ENCODE peak calls at places on chromosomes 3 and 15, in six cellular contexts. One of them, this sample, is unnamed.

GRCh38 chr3:45690331-45691035 is 1.3 kb downstream of the SACM1L start:
- DNase-seq in heart right ventricle: no peak
- DNase-seq in HT-29: peak
- DNase-seq in stimulated activated CD4-positive, alpha-beta T cell treated with anti-CD3 and anti-CD28 coated beads, Interleukin-1b, Interleukin-23, amount 100 ng/mL, for 48 hours: no peak
- DNase-seq in NCI-H460: no peak
- DNase-seq in AG09319: no peak
- DNase-seq in this sample: no peak

GRCh38 chr3:71423151-71423906 is 160.2 kb downstream of the FOXP1 start:
- DNase-seq in heart right ventricle: peak
- DNase-seq in HT-29: peak
- DNase-seq in stimulated activated CD4-positive, alpha-beta T cell treated with anti-CD3 and anti-CD28 coated beads, Interleukin-1b, Interleukin-23, amount 100 ng/mL, for 48 hours: no peak
- DNase-seq in NCI-H460: no peak
- DNase-seq in AG09319: no peak
- DNase-seq in this sample: no peak

GRCh38 chr15:81270781-81271491 is 53.0 kb downstream of the STARD5 start:
- DNase-seq in heart right ventricle: no peak
- DNase-seq in HT-29: no peak
- DNase-seq in stimulated activated CD4-positive, alpha-beta T cell treated with anti-CD3 and anti-CD28 coated beads, Interleukin-1b, Interleukin-23, amount 100 ng/mL, for 48 hours: no peak
- DNase-seq in NCI-H460: no peak
- DNase-seq in AG09319: no peak
- DNase-seq in this sample: no peak

GRCh38 chr3:110180733-110181132 is 843.4 kb upstream of the DPPA4 start:
- DNase-seq in heart right ventricle: peak
- DNase-seq in HT-29: no peak
- DNase-seq in stimulated activated CD4-positive, alpha-beta T cell treated with anti-CD3 and anti-CD28 coated beads, Interleukin-1b, Interleukin-23, amount 100 ng/mL, for 48 hours: no peak
- DNase-seq in NCI-H460: no peak
- DNase-seq in AG09319: peak
- DNase-seq in this sample: no peak

GRCh38 chr3:77329161-77329560 is 289.3 kb downstream of the ROBO2 start:
- DNase-seq in heart right ventricle: no peak
- DNase-seq in HT-29: no peak
- DNase-seq in stimulated activated CD4-positive, alpha-beta T cell treated with anti-CD3 and anti-CD28 coated beads, Interleukin-1b, Interleukin-23, amount 100 ng/mL, for 48 hours: no peak
- DNase-seq in NCI-H460: no peak
- DNase-seq in AG09319: no peak
- DNase-seq in this sample: no peak

GRCh38 chr3:155870945-155871745 is 695 bp downstream of the GMPS start:
- DNase-seq in heart right ventricle: peak
- DNase-seq in HT-29: peak
- DNase-seq in stimulated activated CD4-positive, alpha-beta T cell treated with anti-CD3 and anti-CD28 coated beads, Interleukin-1b, Interleukin-23, amount 100 ng/mL, for 48 hours: peak
- DNase-seq in NCI-H460: no peak
- DNase-seq in AG09319: no peak
- DNase-seq in this sample: no peak

GRCh38 chr15:66592505-66593218 is 26.9 kb upstream of the LCTL start:
- DNase-seq in heart right ventricle: no peak
- DNase-seq in HT-29: no peak
- DNase-seq in stimulated activated CD4-positive, alpha-beta T cell treated with anti-CD3 and anti-CD28 coated beads, Interleukin-1b, Interleukin-23, amount 100 ng/mL, for 48 hours: no peak
- DNase-seq in NCI-H460: no peak
- DNase-seq in AG09319: no peak
- DNase-seq in this sample: no peak

GRCh38 chr15:98169551-98169950 is 209.0 kb downstream of the ARRDC4 start:
- DNase-seq in heart right ventricle: no peak
- DNase-seq in HT-29: no peak
- DNase-seq in stimulated activated CD4-positive, alpha-beta T cell treated with anti-CD3 and anti-CD28 coated beads, Interleukin-1b, Interleukin-23, amount 100 ng/mL, for 48 hours: peak
- DNase-seq in NCI-H460: no peak
- DNase-seq in AG09319: no peak
- DNase-seq in this sample: no peak

GRCh38 chr3:76198086-76198485 is 412.7 kb upstream of the ZNF717 start:
- DNase-seq in heart right ventricle: no peak
- DNase-seq in HT-29: no peak
- DNase-seq in stimulated activated CD4-positive, alpha-beta T cell treated with anti-CD3 and anti-CD28 coated beads, Interleukin-1b, Interleukin-23, amount 100 ng/mL, for 48 hours: no peak
- DNase-seq in NCI-H460: no peak
- DNase-seq in AG09319: no peak
- DNase-seq in this sample: no peak

GRCh38 chr3:23915537-23916108 is 1.2 kb downstream of the NKIRAS1 start:
- DNase-seq in heart right ventricle: no peak
- DNase-seq in HT-29: peak
- DNase-seq in stimulated activated CD4-positive, alpha-beta T cell treated with anti-CD3 and anti-CD28 coated beads, Interleukin-1b, Interleukin-23, amount 100 ng/mL, for 48 hours: no peak
- DNase-seq in NCI-H460: no peak
- DNase-seq in AG09319: no peak
- DNase-seq in this sample: no peak

GRCh38 chr3:185912929-185913901 is 24.6 kb downstream of the TRA2B start:
- DNase-seq in heart right ventricle: no peak
- DNase-seq in HT-29: no peak
- DNase-seq in stimulated activated CD4-positive, alpha-beta T cell treated with anti-CD3 and anti-CD28 coated beads, Interleukin-1b, Interleukin-23, amount 100 ng/mL, for 48 hours: no peak
- DNase-seq in NCI-H460: no peak
- DNase-seq in AG09319: no peak
- DNase-seq in this sample: no peak

GRCh38 chr3:52328536-52329080 is 12.5 kb downstream of the DNAH1 start:
- DNase-seq in heart right ventricle: no peak
- DNase-seq in HT-29: no peak
- DNase-seq in stimulated activated CD4-positive, alpha-beta T cell treated with anti-CD3 and anti-CD28 coated beads, Interleukin-1b, Interleukin-23, amount 100 ng/mL, for 48 hours: no peak
- DNase-seq in NCI-H460: no peak
- DNase-seq in AG09319: no peak
- DNase-seq in this sample: no peak

GRCh38 chr3:190065204-190065603 is 55.5 kb downstream of the P3H2 start:
- DNase-seq in heart right ventricle: no peak
- DNase-seq in HT-29: no peak
- DNase-seq in stimulated activated CD4-positive, alpha-beta T cell treated with anti-CD3 and anti-CD28 coated beads, Interleukin-1b, Interleukin-23, amount 100 ng/mL, for 48 hours: no peak
- DNase-seq in NCI-H460: no peak
- DNase-seq in AG09319: no peak
- DNase-seq in this sample: no peak